ENCODE peak calls at places on chromosomes 4 and X, in seven cellular contexts. H, O, U, Z, D, B and L are unnamed samples.

GRCh38 chrX:114782925-114783324 is 199.0 kb downstream of the HTR2C start:
- DNase-seq in B (no peak), D (no peak), Z (no peak), O (no peak), U (no peak), H (no peak), L (no peak)

GRCh38 chrX:119729408-119730201 is 28.8 kb upstream of the SOWAHD start:
- DNase-seq in B (peak), O (peak), Z (peak), U (peak), H (no peak), D (peak), L (no peak)

GRCh38 chrX:136214551-136214950 is 36.6 kb downstream of the MAP7D3 start:
- DNase-seq in B (no peak), D (no peak), Z (no peak), H (no peak), O (peak), U (no peak), L (no peak)

GRCh38 chr4:82500106-82500738 is 61.6 kb downstream of the TMEM150C start:
- DNase-seq in O (no peak), B (no peak), U (no peak), D (no peak), H (no peak), Z (no peak), L (no peak)

GRCh38 chrX:101485212-101486064 is at the start of gene ARMCX4:
- DNase-seq in D (no peak), O (no peak), H (no peak), B (no peak), U (peak), Z (peak), L (peak)

GRCh38 chr4:139202984-139203383 is 26.0 kb upstream of the ELF2 start:
- DNase-seq in O (no peak), B (no peak), Z (no peak), U (no peak), H (no peak), D (no peak), L (no peak)

GRCh38 chr4:8865681-8866310 is 5.8 kb downstream of the HMX1 start:
- DNase-seq in B (no peak), H (no peak), Z (no peak), D (no peak), O (no peak), U (no peak), L (no peak)

GRCh38 chrX:150961631-150962030 is 21.5 kb upstream of the HMGB3 start:
- DNase-seq in U (no peak), O (no peak), B (no peak), Z (no peak), D (no peak), H (no peak), L (no peak)

GRCh38 chrX:104270916-104271512 is 16.3 kb upstream of the ESX1 start:
- DNase-seq in U (no peak), Z (peak), H (no peak), B (no peak), D (peak), O (peak), L (no peak)

GRCh38 chr4:83362492-83363329 is 28.1 kb upstream of the HPSE start:
- DNase-seq in B (no peak), U (peak), D (peak), H (no peak), Z (no peak), O (peak), L (no peak)

GRCh38 chr4:154076921-154077320 is 288.0 kb upstream of the SFRP2 start:
- DNase-seq in Z (no peak), O (no peak), U (no peak), B (no peak), D (no peak), H (no peak), L (no peak)

GRCh38 chrX:17007134-17007768 is 60.8 kb downstream of the REPS2 start:
- DNase-seq in H (no peak), U (peak), B (no peak), D (peak), Z (no peak), O (peak), L (peak)

GRCh38 chr4:86948276-86948675 is 13.5 kb downstream of the AFF1 start:
- DNase-seq in O (no peak), Z (no peak), B (no peak), H (no peak), U (no peak), D (no peak), L (no peak)

GRCh38 chr4:177484613-177485021 is 42.4 kb upstream of the AGA start:
- DNase-seq in B (no peak), U (no peak), Z (no peak), D (no peak), H (no peak), O (peak), L (no peak)

GRCh38 chrX:153578200-153578835 is 20.6 kb downstream of the CCNQ start:
- DNase-seq in O (no peak), D (no peak), U (no peak), Z (peak), B (no peak), H (no peak), L (no peak)

GRCh38 chr4:79682801-79683217 is 274.8 kb upstream of the GK2 start:
- DNase-seq in Z (no peak), U (no peak), B (no peak), O (no peak), D (no peak), H (no peak), L (no peak)

GRCh38 chr4:168769857-168770256 is 240.2 kb downstream of the CBR4 start:
- DNase-seq in B (no peak), H (no peak), O (no peak), Z (no peak), D (no peak), U (no peak), L (no peak)
- TF ChIP-seq TAF1 in B (no peak), H (no peak), O (no peak), Z (no peak), D (no peak), U (no peak), L (no peak)

GRCh38 chrX:51803833-51804232 is 60.6 kb downstream of the GSPT2 start:
- DNase-seq in B (no peak), Z (no peak), U (no peak), D (no peak), O (no peak), H (no peak), L (no peak)

GRCh38 chrX:51798701-51799100 is 55.5 kb downstream of the GSPT2 start:
- DNase-seq in B (no peak), H (no peak), Z (no peak), O (no peak), U (no peak), D (no peak), L (no peak)

GRCh38 chrX:51804741-51805140 is 61.5 kb downstream of the GSPT2 start:
- DNase-seq in B (no peak), H (no peak), O (no peak), D (no peak), Z (no peak), U (no peak), L (no peak)

DNA sequence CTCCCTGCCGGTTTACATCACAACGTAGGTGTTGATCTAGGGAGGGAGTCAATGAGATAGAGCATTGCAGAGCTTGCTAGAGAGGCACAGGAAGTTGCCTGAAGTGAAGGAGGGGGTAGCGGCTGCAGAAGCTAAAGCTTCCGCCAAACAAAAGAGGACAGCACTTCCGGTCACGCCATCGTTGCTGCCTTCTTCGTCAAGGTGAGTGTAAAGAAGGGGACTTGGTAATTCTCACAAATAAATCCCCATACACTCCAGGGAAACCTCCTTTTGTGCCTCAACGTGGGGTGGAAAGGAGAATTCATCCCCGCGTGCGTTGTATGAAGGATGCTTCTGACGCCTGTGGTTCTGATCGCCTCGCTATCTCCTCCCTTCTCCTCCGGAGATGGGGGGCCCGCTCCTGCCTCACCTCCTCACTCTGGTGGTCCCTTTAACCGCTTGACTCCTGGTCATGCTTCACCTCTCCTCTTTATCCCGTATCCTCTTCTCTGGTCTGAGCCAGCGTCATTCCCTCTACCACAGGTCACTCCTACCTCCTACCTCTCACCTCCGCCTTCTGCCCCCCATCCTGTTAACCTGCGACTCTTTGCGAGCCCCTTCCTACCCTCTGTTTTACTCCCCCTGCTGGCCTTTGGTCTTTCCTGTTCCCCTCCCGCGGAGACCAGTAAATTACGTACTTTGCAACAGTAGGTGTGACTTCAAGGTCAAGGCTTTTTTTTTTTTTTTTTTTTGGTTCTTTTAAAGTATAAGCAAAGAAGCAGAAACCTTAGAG is 59.9 kb downstream of the GSPT2 start:
- DNase-seq in D (peak), Z (peak), H (peak), O (peak), B (peak), U (peak), L (peak)
- TF ChIP-seq POLR2AphosphoS5 in D (no peak), Z (peak), H (peak), O (no peak), B (peak), U (peak), L (peak)

GRCh38 chr4:89539797-89540711 is 232.5 kb upstream of the GPRIN3 start:
- DNase-seq in Z (no peak), B (no peak), O (no peak), D (no peak), H (no peak), U (no peak), L (no peak)
- TF ChIP-seq TAF1 in Z (no peak), B (no peak), O (no peak), D (no peak), H (no peak), U (no peak), L (no peak)

GRCh38 chrX:1453390-1453783 is 678 bp upstream of the ASMTL start:
- DNase-seq in D (no peak), Z (no peak), H (no peak), U (no peak), O (no peak), B (no peak), L (no peak)
- TF ChIP-seq POLR2AphosphoS5 in D (no peak), Z (no peak), H (no peak), U (peak), O (peak), B (no peak), L (no peak)

DNA sequence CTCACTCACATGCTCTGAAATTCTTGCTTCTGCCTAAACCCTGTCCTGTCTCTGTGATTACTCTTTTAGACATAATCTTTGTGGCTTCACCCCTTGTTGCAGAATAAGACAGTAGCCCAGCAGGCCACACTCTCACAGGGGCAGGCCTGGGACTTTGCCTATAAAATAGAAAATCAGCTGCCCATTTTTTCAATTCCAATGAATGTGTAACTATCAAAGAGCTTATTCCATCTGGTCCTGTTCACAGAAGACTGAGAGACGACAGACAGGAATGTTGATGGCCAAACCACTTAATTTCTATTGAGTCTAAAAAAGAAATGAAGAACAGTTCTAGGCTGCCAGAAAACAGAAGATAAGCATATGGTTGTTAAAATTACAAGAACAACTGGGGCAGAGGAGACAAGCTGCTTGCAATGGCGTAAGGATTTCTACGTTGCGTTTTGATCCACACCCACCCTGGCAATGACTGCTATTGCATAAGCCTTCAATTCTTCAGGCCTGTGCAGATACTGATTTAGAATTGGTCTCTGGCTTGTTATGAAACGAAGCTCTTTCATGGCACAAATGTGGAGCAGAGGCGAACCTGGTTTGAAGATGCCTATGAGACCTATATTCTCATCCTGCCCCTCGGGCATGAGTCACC is 37.7 kb upstream of the SORBS2 start:
- DNase-seq in B (no peak), U (no peak), D (no peak), O (no peak), Z (no peak), H (no peak), L (no peak)
- TF ChIP-seq TAF1 in B (no peak), U (no peak), D (no peak), O (no peak), Z (no peak), H (no peak), L (no peak)

GRCh38 chr4:151174784-151175183 is 75.4 kb downstream of the RPS3A start:
- DNase-seq in U (no peak), Z (no peak), D (no peak), H (no peak), B (no peak), O (no peak), L (no peak)

GRCh38 chr4:151175754-151176153 is 76.3 kb downstream of the RPS3A start:
- DNase-seq in B (no peak), H (no peak), Z (no peak), O (no peak), U (no peak), D (no peak), L (no peak)

GRCh38 chr4:151175204-151175603 is 75.8 kb downstream of the RPS3A start:
- DNase-seq in D (no peak), O (no peak), Z (no peak), H (no peak), U (no peak), B (no peak), L (no peak)

GRCh38 chr4:151176711-151177110 is 77.3 kb downstream of the RPS3A start:
- DNase-seq in U (no peak), H (no peak), B (no peak), D (no peak), Z (no peak), O (no peak), L (no peak)

DNA sequence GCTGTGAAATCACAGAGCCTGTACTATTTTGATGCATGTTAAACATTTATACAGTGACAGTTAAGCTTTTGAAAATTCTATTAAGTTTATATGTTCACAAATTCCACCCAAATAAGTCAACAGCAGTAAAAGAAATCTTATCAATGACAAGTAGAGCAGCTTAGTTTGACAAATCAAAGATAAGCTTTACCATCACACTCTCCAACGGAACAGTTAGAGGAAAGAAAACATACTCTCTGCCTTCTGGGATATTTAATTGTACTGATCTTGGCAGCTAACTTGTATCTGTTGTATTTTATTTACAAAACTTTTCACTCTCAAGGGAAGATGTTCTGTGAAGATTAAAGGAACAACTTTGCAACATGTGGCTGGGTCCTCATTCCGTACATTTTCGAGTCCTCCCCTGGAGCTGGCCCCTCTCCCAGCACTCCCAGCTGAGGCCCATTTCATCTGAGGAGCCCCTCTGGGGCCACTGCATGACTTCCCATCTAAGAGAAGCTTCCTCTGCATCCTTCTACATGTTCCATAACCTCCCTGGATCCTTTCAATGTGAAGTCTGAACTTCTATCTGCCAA is 74.4 kb downstream of the RPS3A start:
- DNase-seq in U (no peak), B (no peak), H (no peak), D (no peak), Z (no peak), O (no peak), L (no peak)
- TF ChIP-seq POLR2AphosphoS5 in U (no peak), B (no peak), H (no peak), D (no peak), Z (no peak), O (no peak), L (no peak)

DNA sequence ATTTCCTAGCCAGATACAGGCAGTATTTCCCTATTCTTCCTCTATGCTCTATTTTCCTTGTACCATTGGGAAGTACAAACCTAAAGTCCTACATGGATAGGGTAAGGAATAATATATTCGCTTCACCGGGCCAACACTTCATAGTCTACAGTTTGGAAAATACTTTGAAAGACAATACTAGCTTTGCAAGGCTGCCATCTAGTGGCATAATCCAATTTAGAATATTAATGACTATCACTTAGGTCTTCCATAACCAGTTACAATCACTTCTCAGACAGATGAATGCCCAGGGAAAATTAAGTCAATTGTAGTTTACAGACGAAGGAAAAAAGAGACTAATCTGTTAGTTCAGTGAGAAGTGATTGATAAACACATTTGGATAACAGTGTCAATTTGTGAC is 141.0 kb upstream of the FAM47C start:
- DNase-seq in D (peak), O (peak), U (peak), Z (no peak), H (no peak), B (no peak), L (no peak)
- TF ChIP-seq TAF1 in D (no peak), O (no peak), U (no peak), Z (no peak), H (no peak), B (no peak), L (no peak)

GRCh38 chr4:26947318-26947717 is 86.7 kb downstream of the STIM2 start:
- DNase-seq in B (no peak), D (no peak), U (no peak), O (no peak), Z (no peak), H (no peak), L (no peak)
- TF ChIP-seq POLR2AphosphoS5 in B (no peak), D (no peak), U (no peak), O (no peak), Z (no peak), H (no peak), L (no peak)